ENCODE peak calls at places on chromosomes 5 and 9, in four cellular contexts. T is heart right ventricle, Y is pancreas, R is adrenal gland. P is an unnamed sample.

GRCh38 chr5:44603496-44604272 is 205.1 kb upstream of the MRPS30 start:
- DNase-seq in Y (no peak), T (no peak), R (no peak), P (no peak)

GRCh38 chr9:108672475-108673065 is 183.2 kb downstream of the ACTL7B start:
- DNase-seq in Y (no peak), T (no peak), R (no peak), P (no peak)

GRCh38 chr5:1268666-1269065 is 26.2 kb downstream of the TERT start:
- DNase-seq in Y (no peak), R (no peak), T (no peak), P (no peak)

GRCh38 chr9:16982780-16983179 is 112.3 kb upstream of the BNC2 start:
- DNase-seq in T (no peak), R (no peak), Y (no peak), P (no peak)

GRCh38 chr5:148408092-148408491 is 24.3 kb downstream of the FBXO38 start:
- DNase-seq in R (no peak), Y (no peak), T (no peak), P (no peak)

GRCh38 chr9:137271696-137272076 is 5.8 kb upstream of the TOR4A start:
- DNase-seq in T (no peak), R (no peak), Y (no peak), P (no peak)

GRCh38 chr9:2024888-2025781 is 10.0 kb downstream of the SMARCA2 start:
- DNase-seq in R (no peak), Y (no peak), T (no peak), P (no peak)

GRCh38 chr9:13485068-13485596 is 205.6 kb upstream of the MPDZ start:
- DNase-seq in R (peak), Y (no peak), T (peak), P (peak)

GRCh38 chr5:138649775-138650174 is 74.6 kb upstream of the HSPA9 start:
- DNase-seq in T (no peak), Y (no peak), R (no peak), P (no peak)

GRCh38 chr9:137579259-137579604 is 507 bp upstream of the DPH7 start:
- DNase-seq in R (no peak), T (no peak), Y (peak), P (no peak)

GRCh38 chr5:155943516-155944407 is 383.2 kb upstream of the SGCD start:
- DNase-seq in T (peak), R (peak), Y (no peak), P (peak)

GRCh38 chr5:61969761-61970160 is 336.2 kb upstream of the KIF2A start:
- DNase-seq in Y (no peak), T (no peak), R (no peak), P (no peak)

GRCh38 chr5:134111741-134112647 is 2.5 kb upstream of the TCF7 start:
- DNase-seq in T (no peak), Y (no peak), R (no peak), P (no peak)

GRCh38 chr5:179124329-179124852 is 64.2 kb downstream of the ZNF354C start:
- DNase-seq in R (no peak), Y (no peak), T (no peak), P (no peak)

GRCh38 chr9:26947736-26948135 is 694 bp upstream of the PLAA start:
- DNase-seq in T (no peak), R (no peak), Y (no peak), P (no peak)

GRCh38 chr5:103624748-103625147 is 62.2 kb upstream of the NUDT12 start:
- DNase-seq in T (no peak), Y (no peak), R (no peak), P (no peak)

GRCh38 chr9:134321957-134322741 is 4.1 kb upstream of the RXRA start:
- DNase-seq in R (peak), Y (no peak), T (no peak), P (no peak)

GRCh38 chr5:54090495-54091084 is 219.8 kb downstream of the ARL15 start:
- DNase-seq in R (no peak), T (no peak), Y (no peak), P (peak)

GRCh38 chr5:40223884-40224402 is 455.8 kb upstream of the PTGER4 start:
- DNase-seq in Y (no peak), R (no peak), T (no peak), P (peak)

GRCh38 chr9:21812945-21813568 is 10.6 kb downstream of the MTAP start:
- DNase-seq in Y (peak), T (peak), R (peak), P (no peak)

GRCh38 chr5:159409801-159410200 is 79.5 kb upstream of the IL12B start:
- DNase-seq in T (no peak), Y (no peak), R (no peak), P (no peak)

GRCh38 chr5:108905818-108906217 is 158.1 kb downstream of the FER start:
- DNase-seq in T (no peak), Y (no peak), R (no peak), P (no peak)

GRCh38 chr9:137163101-137163661 is 6.7 kb downstream of the LRRC26 start:
- DNase-seq in R (no peak), T (no peak), Y (no peak), P (no peak)

GRCh38 chr9:95725045-95725444 is 150.4 kb upstream of the ERCC6L2 start:
- DNase-seq in Y (no peak), R (no peak), T (no peak), P (no peak)

GRCh38 chr9:134724231-134724911 is 82.8 kb downstream of the COL5A1 start:
- DNase-seq in R (no peak), Y (no peak), T (peak), P (no peak)

GRCh38 chr9:128902351-128903078 is 18.3 kb upstream of the PHYHD1 start:
- DNase-seq in T (peak), R (no peak), Y (no peak), P (no peak)

GRCh38 chr9:91532325-91532724 is 108.7 kb upstream of the NFIL3 start:
- DNase-seq in T (no peak), R (no peak), Y (no peak), P (no peak)

GRCh38 chr9:131727795-131728545 is 11.9 kb downstream of the RAPGEF1 start:
- DNase-seq in Y (no peak), R (no peak), T (no peak), P (no peak)

GRCh38 chr9:129347323-129348120 is 169.5 kb upstream of the IER5L start:
- DNase-seq in T (no peak), Y (no peak), R (no peak), P (no peak)

GRCh38 chr5:96080557-96080956 is 118.9 kb upstream of the ELL2 start:
- DNase-seq in Y (no peak), T (no peak), R (no peak), P (no peak)

GRCh38 chr5:131628990-131629389 is 6.0 kb downstream of the RAPGEF6 start:
- DNase-seq in Y (no peak), R (no peak), T (no peak), P (no peak)

GRCh38 chr5:153159611-153160010 is 330.9 kb upstream of the GRIA1 start:
- DNase-seq in T (no peak), Y (no peak), R (no peak), P (no peak)

GRCh38 chr9:33443047-33443446 is 4.3 kb downstream of the AQP3 start:
- DNase-seq in T (no peak), Y (no peak), R (peak), P (no peak)

GRCh38 chr9:35944173-35944572 is 13.8 kb downstream of the OR2S2 start:
- DNase-seq in R (no peak), Y (no peak), T (no peak), P (no peak)

GRCh38 chr5:115375922-115376321 is 79.5 kb upstream of the CCDC112 start:
- DNase-seq in R (no peak), T (peak), Y (no peak), P (no peak)

GRCh38 chr5:83342475-83342874 is 129.1 kb upstream of the VCAN start:
- DNase-seq in T (no peak), Y (no peak), R (no peak), P (no peak)

GRCh38 chr9:91127653-91128052 is 234.1 kb downstream of the AUH start:
- DNase-seq in R (no peak), Y (no peak), T (no peak), P (no peak)

GRCh38 chr9:81737871-81738507 is 48.6 kb upstream of the TLE1 start:
- DNase-seq in T (no peak), R (peak), Y (peak), P (peak)

GRCh38 chr5:20166496-20166895 is 178.5 kb upstream of the CDH18 start:
- DNase-seq in Y (no peak), R (no peak), T (no peak), P (no peak)

GRCh38 chr5:171562822-171563221 is 143.4 kb downstream of the FGF18 start:
- DNase-seq in T (no peak), R (no peak), Y (no peak), P (no peak)
- TF ChIP-seq CTCF in T (no peak), R (no peak), Y (no peak), P (no peak)

GRCh38 chr9:120867676-120868338 is 9.2 kb downstream of the PHF19 start:
- DNase-seq in Y (no peak), T (no peak), R (no peak), P (no peak)

GRCh38 chr9:120868339-120868675 is 8.7 kb downstream of the PHF19 start:
- DNase-seq in T (no peak), R (no peak), Y (no peak), P (no peak)

GRCh38 chr9:120869360-120869687 is 7.7 kb downstream of the PHF19 start:
- DNase-seq in T (no peak), R (no peak), Y (no peak), P (no peak)

GRCh38 chr9:120869726-120870125 is 7.3 kb downstream of the PHF19 start:
- DNase-seq in R (no peak), T (peak), Y (peak), P (no peak)

DNA sequence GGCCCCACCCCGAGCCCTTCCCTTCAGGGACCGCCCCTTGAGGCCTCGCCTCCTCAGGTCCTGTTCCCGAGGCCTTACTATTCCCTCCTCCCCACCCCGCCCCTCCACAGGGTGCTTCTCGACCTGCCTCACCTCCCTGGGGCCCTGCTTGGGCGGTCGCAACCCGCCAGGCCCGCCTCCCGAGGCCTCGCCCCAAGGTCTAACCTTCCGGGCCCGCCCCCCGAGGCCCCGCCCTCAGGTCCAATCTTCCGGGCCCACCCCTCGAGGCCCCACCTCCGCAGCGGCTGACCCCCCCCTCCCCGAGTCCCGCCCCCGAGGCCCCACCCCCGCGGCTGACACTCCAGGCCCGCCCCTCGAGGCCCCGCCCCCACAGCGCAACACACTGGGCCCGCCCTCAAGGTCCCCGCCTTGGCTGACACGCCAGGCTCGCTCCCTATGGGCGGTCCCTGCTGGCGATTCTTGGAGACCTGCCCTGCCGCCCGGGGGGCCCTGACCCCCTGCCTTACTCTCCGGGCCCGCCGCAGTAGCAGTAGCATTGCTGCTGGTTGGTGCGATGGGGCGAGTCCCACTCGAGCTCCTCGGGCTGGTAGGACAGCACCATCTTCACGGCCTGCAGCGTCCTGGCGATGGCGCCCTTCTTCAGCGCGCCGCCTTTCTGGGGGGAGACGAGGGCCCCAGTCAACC is 8.2 kb downstream of the PHF19 start:
- DNase-seq in R (peak), T (peak), Y (peak), P (peak)
- TF ChIP-seq CTCF in R (peak), T (peak), Y (no peak), P (peak)

DNA sequence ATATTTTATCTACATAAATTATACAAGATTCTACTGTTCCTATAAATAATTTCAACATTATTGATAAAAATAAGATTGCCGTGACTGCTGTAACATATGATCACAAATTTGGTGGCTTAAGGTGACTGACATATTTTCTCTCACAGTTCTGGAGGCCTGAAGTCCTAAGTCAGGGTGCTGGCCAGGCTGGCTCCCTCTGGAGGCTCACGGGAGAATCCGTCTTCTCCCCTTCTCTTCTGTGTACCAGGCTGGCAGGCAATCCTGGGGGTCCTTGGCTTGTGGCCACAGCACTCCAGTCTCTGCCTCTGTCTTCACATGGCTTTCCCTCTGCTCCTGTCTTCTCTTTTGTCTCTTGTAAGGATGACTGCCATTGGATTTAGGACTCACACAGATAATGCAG is 31.7 kb upstream of the IRX2 start:
- DNase-seq in R (no peak), T (no peak), Y (no peak), P (no peak)
- TF ChIP-seq CTCF in R (no peak), T (no peak), Y (no peak), P (no peak)

DNA sequence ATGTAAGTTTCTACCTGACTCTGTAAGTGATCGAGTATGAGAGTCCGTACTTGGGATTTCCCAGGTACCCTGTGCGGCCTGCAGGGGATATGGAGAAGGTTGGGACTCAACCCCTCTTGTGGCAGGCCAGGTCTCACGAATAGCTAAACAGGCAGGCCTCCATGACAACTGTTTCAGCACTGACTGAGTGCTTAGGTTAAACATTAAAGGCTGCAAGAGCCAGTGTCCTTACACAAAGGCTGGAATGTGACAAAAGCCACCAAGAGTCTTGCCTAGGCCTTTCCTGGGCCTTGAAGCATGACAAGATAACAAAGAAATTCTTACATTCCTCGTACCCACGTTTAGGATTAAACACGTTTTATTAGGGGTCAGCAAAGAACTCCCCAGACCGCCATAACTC is 58.6 kb downstream of the THBS4 start:
- DNase-seq in R (no peak), T (no peak), Y (no peak), P (peak)
- TF ChIP-seq CTCF in R (no peak), T (no peak), Y (no peak), P (peak)

DNA sequence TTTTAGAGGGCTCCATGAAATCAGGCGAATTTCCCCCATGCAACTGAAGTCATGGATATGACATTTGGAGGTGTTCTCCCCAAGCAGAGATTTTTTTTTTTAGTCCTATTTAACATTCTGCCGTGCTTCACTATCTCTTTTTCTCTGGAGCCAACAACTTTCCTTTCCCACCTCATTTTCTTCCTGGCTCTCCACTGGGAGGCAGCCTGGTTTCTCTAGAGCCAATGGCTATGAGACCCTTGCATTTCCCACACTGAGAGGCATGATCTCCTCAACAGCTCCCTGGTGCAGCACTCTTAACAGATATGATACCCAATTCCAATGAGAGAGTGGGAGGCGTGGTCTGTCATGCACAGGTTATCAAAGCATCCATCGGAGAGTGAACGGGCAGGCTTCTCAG is 310.8 kb downstream of the DRD1 start:
- DNase-seq in R (no peak), Y (no peak), T (no peak), P (no peak)
- TF ChIP-seq CTCF in R (no peak), Y (no peak), T (no peak), P (no peak)

DNA sequence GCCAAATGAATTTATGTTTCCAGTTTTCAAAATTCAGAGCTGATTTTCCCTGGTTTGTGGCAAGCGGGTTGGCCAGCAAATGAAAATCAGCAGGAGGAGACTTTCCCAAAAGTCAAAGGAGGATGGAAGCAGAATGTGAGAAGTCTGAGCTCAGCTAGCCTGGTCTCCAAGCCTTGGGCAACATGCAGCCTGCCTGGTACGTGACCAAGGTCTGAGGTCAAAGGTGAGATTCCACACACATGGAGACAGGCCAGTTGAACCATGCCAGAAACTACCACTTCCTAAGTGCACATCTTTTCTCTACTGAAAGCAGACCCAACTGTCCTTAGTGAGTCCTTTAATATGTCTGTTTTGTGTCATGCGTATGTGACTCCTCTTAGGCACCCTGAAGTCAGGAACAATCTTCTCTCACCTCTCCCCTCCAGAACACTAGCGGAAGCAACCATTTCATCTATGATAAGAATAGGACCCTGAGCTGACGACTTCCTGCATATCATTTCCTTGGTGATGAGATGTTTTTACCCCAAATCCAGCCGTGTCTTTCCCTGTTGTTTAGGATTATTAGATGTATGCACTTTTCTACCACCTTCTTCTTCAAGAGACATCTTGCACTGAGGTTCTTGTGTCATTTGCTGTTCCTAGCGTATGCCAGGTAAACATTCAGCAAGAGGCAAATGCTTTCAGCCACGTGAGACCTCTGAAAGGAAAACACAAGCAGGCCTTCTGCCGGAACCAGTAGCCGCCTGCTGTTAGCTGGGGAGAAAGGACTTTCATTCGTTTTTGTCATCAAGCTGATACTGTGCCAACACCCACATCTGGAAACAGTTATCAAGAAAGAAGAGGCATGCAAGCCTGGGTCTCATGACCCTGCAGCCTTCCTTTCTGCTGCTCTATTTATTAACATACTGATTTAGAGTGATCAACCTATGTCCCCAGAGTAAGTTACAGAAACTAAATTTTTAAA is 9.7 kb upstream of the TGFBI start:
- DNase-seq in T (no peak), R (peak), Y (peak), P (no peak)
- TF ChIP-seq CTCF in T (peak), R (no peak), Y (no peak), P (no peak)

GRCh38 chr9:94482110-94482509 is 72.8 kb upstream of the PCAT7 start:
- DNase-seq in R (no peak), T (no peak), Y (no peak), P (no peak)

GRCh38 chr9:94478755-94479730 is 75.8 kb upstream of the PCAT7 start:
- DNase-seq in Y (no peak), R (no peak), T (no peak), P (no peak)

GRCh38 chr9:94479757-94480156 is 75.1 kb upstream of the PCAT7 start:
- DNase-seq in R (no peak), Y (no peak), T (no peak), P (no peak)

DNA sequence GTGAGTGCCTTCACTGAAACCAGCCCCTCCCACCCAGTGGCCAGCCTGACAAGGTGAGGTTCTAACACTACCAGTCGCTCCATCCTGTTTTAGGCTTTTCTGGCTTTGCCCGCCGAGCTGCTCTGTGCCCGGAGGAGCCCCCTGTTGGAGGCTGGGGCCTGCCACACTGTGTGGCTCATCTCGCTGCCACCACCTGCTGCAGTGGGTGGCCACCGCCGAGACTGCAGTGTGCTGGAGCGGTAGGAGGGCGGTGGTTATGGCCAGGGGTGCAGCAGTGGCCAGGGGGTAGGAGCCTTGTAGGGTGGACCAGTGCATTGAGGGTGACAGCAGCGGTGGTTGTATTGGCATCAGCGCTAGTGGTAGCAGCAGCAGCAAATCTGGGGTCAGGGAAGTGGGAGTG is 74.7 kb upstream of the PCAT7 start:
- DNase-seq in T (no peak), R (no peak), Y (no peak), P (no peak)
- TF ChIP-seq CTCF in T (no peak), R (no peak), Y (no peak), P (no peak)

DNA sequence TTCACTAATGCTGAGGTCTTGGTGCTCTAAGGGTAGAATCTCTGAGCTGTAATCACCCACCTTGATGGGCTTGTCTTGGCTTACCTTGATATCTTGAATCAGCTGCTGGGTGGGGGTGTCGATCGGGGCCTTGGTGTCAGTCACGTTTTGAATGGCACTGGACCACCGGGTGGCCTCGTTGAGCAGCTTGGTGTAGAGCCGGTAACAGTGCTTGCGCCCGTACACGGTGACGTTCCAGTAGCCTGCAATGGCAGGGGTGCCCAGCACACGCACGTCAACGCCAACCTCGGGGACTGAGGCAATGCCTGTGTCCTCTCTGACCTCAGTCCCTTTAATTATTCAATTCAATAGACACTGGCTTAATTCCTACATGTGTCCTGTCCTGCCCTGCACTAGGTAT is 63.1 kb upstream of the RETREG1 start:
- DNase-seq in T (no peak), R (no peak), Y (no peak), P (no peak)
- TF ChIP-seq CTCF in T (no peak), R (no peak), Y (no peak), P (peak)